ENCODE peak calls at places on chromosomes 5 and 9, in four cellular contexts. Q, B, F and P are unnamed samples.

GRCh38 chr5:154220625-154221024 is 30.1 kb downstream of the GALNT10 start:
- DNase-seq in Q (no peak), B (peak), F (no peak), P (no peak)

GRCh38 chr5:97085126-97085786 is 57.2 kb downstream of the LIX1 start:
- DNase-seq in Q (no peak), B (no peak), F (no peak), P (no peak)

GRCh38 chr5:69364414-69364813 is 4.9 kb downstream of the AK6 start:
- DNase-seq in Q (no peak), B (peak), F (no peak), P (no peak)

GRCh38 chr9:118330191-118330986 is 626.2 kb downstream of the TLR4 start:
- DNase-seq in Q (peak), B (no peak), F (peak), P (no peak)

GRCh38 chr5:19928556-19929421 is 59.2 kb downstream of the CDH18 start:
- DNase-seq in Q (no peak), B (peak), F (no peak), P (no peak)

GRCh38 chr9:71001780-71002386 is 119.5 kb downstream of the TRPM3 start:
- DNase-seq in Q (peak), B (peak), F (peak), P (peak)

GRCh38 chr5:19314840-19315239 is 673.2 kb downstream of the CDH18 start:
- DNase-seq in Q (no peak), B (no peak), F (peak), P (no peak)

GRCh38 chr9:88676644-88677043 is 141.7 kb downstream of the NXNL2 start:
- DNase-seq in Q (no peak), B (no peak), F (no peak), P (no peak)

GRCh38 chr5:149453618-149454415 is 74.7 kb upstream of the IL17B start:
- DNase-seq in Q (no peak), B (no peak), F (no peak), P (no peak)

GRCh38 chr9:98121096-98121495 is 2.1 kb upstream of the TRIM14 start:
- DNase-seq in Q (no peak), B (peak), F (no peak), P (no peak)

GRCh38 chr9:4862506-4863250 is 69.9 kb downstream of the RCL1 start:
- DNase-seq in Q (no peak), B (peak), F (no peak), P (no peak)

GRCh38 chr9:8679405-8679951 is 879.9 kb upstream of the DMAC1 start:
- DNase-seq in Q (no peak), B (no peak), F (no peak), P (no peak)

GRCh38 chr5:141507387-141508091 is 18.7 kb downstream of the PCDHGC5 start:
- DNase-seq in Q (no peak), B (peak), F (no peak), P (no peak)

GRCh38 chr5:170289749-170290148 is 7.8 kb downstream of the LCP2 start:
- DNase-seq in Q (no peak), B (no peak), F (no peak), P (no peak)

GRCh38 chr9:71847892-71848291 is 63.1 kb downstream of the ABHD17B start:
- DNase-seq in Q (no peak), B (no peak), F (no peak), P (no peak)

GRCh38 chr9:91301161-91301560 is 60.6 kb downstream of the AUH start:
- DNase-seq in Q (no peak), B (peak), F (no peak), P (no peak)

GRCh38 chr9:114906922-114907571 is 23.3 kb downstream of the TNFSF8 start:
- DNase-seq in Q (peak), B (peak), F (peak), P (peak)

GRCh38 chr5:101915559-101915958 is 380.5 kb downstream of the SLCO4C1 start:
- DNase-seq in Q (no peak), B (no peak), F (peak), P (no peak)

GRCh38 chr5:83516962-83517750 is 45.6 kb downstream of the VCAN start:
- DNase-seq in Q (no peak), B (no peak), F (no peak), P (no peak)

GRCh38 chr5:48192-48591 is 43.8 kb upstream of the PLEKHG4B start:
- DNase-seq in Q (peak), B (no peak), F (no peak), P (no peak)

GRCh38 chr5:79255786-79256557 is 20.0 kb downstream of the JMY start:
- DNase-seq in Q (peak), B (peak), F (peak), P (peak)

GRCh38 chr9:113650207-113651131 is 186.9 kb downstream of the RGS3 start:
- DNase-seq in Q (peak), B (no peak), F (peak), P (peak)

GRCh38 chr9:20898885-20899554 is 132.4 kb downstream of the HACD4 start:
- DNase-seq in Q (no peak), B (peak), F (no peak), P (no peak)

GRCh38 chr5:32312194-32312681 is 501 bp downstream of the MTMR12 start:
- DNase-seq in Q (peak), B (peak), F (peak), P (peak)